ENCODE peak calls at places on chromosomes 4 and X, in seven cellular contexts. K is neuronal stem cell, D is H9, V is IMR-90, P is mesenchymal stem cell, W is trophoblast cell, Q is H1. H is an unnamed sample.

GRCh38 chr4:132015321-132015720 is 1133.8 kb upstream of the PCDH10 start:
- DNase-seq in K (no peak), D (no peak), V (no peak), P (no peak), W (no peak), Q (no peak), H (no peak)

GRCh38 chrX:75603833-75604232 is 81.0 kb upstream of the ZDHHC15 start:
- DNase-seq in K (no peak), D (no peak), V (peak), P (peak), W (peak), Q (no peak), H (peak)

GRCh38 chr4:87843936-87844335 is 11.2 kb downstream of the MEPE start:
- DNase-seq in K (no peak), D (no peak), V (peak), P (peak), W (peak), Q (no peak), H (no peak)

GRCh38 chrX:72041166-72041565 is 90.5 kb downstream of the RTL5 start:
- DNase-seq in K (no peak), D (no peak), V (no peak), P (no peak), W (no peak), Q (no peak), H (no peak)

GRCh38 chr4:10006604-10007435 is 14.5 kb downstream of the SLC2A9 start:
- DNase-seq in K (no peak), D (no peak), V (no peak), P (no peak), W (peak), Q (no peak), H (peak)

GRCh38 chr4:25970241-25970675 is 56.2 kb downstream of the SMIM20 start:
- DNase-seq in K (no peak), D (no peak), V (no peak), P (peak), W (peak), Q (no peak), H (peak)

GRCh38 chr4:147714575-147715401 is 17.1 kb upstream of the ARHGAP10 start:
- DNase-seq in K (no peak), D (no peak), V (peak), P (peak), W (peak), Q (no peak), H (peak)

GRCh38 chrX:14718403-14718802 is 154.5 kb downstream of the FANCB start:
- DNase-seq in K (no peak), D (no peak), V (peak), P (no peak), W (no peak), Q (no peak), H (no peak)

GRCh38 chr4:169640261-169640880 is 20.0 kb downstream of the CLCN3 start:
- DNase-seq in K (no peak), D (no peak), V (peak), P (peak), W (no peak), Q (no peak), H (no peak)

GRCh38 chr4:74112399-74113090 is 13.6 kb upstream of the CXCL2 start:
- DNase-seq in K (no peak), D (no peak), V (peak), P (peak), W (no peak), Q (no peak), H (no peak)

GRCh38 chr4:92307156-92307555 is 3.4 kb downstream of the GRID2 start:
- DNase-seq in K (no peak), D (no peak), V (no peak), P (no peak), W (no peak), Q (no peak), H (no peak)

GRCh38 chr4:27638163-27638915 is 777.7 kb downstream of the STIM2 start:
- DNase-seq in K (no peak), D (no peak), V (no peak), P (no peak), W (no peak), Q (no peak), H (peak)

GRCh38 chr4:148112231-148112982 is 329.8 kb downstream of the NR3C2 start:
- DNase-seq in K (no peak), D (no peak), V (peak), P (peak), W (no peak), Q (no peak), H (peak)

GRCh38 chr4:3067473-3068001 is 6.8 kb downstream of the HTT-AS start:
- DNase-seq in K (no peak), D (no peak), V (no peak), P (no peak), W (no peak), Q (no peak), H (no peak)

GRCh38 chrX:57453901-57454300 is 137.9 kb upstream of the ZXDB start:
- DNase-seq in K (no peak), D (peak), V (peak), P (no peak), W (peak), Q (no peak), H (peak)

GRCh38 chrX:119251381-119251780 is 15.3 kb downstream of the PGRMC1 start:
- DNase-seq in K (no peak), D (no peak), V (no peak), P (no peak), W (no peak), Q (no peak), H (no peak)

GRCh38 chr4:151992755-151993154 is 231.9 kb upstream of the GATB start:
- DNase-seq in K (no peak), D (no peak), V (no peak), P (no peak), W (no peak), Q (no peak), H (peak)

GRCh38 chr4:151992301-151992700 is 231.5 kb upstream of the GATB start:
- DNase-seq in K (no peak), D (no peak), V (no peak), P (no peak), W (no peak), Q (no peak), H (no peak)

GRCh38 chr4:151991884-151992166 is 231.0 kb upstream of the GATB start:
- DNase-seq in K (no peak), D (no peak), V (no peak), P (no peak), W (no peak), Q (no peak), H (no peak)

GRCh38 chr4:151993521-151993920 is 232.7 kb upstream of the GATB start:
- DNase-seq in K (no peak), D (no peak), V (no peak), P (peak), W (no peak), Q (no peak), H (no peak)

DNA sequence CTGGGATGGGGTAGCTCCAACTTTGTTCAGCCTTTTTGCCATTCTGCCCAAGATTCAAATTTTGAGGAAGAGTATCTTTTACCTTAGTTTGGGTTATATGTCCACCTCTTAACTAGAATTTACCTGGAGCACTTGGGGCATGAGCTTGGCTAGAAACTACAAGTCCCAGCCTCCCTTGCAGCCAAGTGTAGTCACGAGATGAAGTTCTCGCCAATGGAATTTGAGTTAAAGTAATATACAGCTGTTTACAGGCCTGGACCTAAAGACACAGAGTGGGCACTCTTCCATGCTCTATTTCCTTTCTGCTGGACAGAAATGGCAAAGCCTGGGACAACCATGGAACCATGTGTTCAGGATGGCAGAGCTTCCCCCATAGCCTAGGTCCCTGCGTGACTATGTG is 233.6 kb upstream of the GATB start:
- DNase-seq in K (no peak), D (no peak), V (no peak), P (no peak), W (no peak), Q (no peak), H (no peak)
- H2BK120ac ChIP-seq in K (no peak), D (no peak), V (no peak), P (no peak), W (no peak), Q (no peak), H (no peak)

DNA sequence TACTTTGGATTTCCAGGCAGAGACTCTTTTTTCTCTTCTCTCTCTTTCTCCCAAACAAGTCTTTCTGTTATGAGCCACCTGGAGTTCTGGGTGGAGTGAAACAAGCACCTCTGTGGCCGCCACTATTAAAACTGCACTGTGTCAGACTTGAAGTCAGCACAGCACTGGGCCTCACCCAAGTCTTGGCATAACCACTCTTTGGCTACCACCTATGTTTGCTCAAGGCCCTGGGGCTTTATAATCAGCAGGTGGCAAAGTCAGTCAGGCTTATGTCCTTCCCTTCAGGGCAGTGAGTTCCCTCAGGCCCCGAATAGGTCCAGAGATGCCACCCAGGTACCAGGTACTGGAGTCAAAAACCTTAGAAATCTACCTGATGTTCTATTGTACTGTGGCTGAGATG is 52.4 kb downstream of the ITIH6 start:
- DNase-seq in K (no peak), D (no peak), V (no peak), P (no peak), W (no peak), Q (no peak), H (no peak)
- H2AK5ac ChIP-seq in K (no peak), D (no peak), V (no peak), P (no peak), W (no peak), Q (no peak), H (no peak)

DNA sequence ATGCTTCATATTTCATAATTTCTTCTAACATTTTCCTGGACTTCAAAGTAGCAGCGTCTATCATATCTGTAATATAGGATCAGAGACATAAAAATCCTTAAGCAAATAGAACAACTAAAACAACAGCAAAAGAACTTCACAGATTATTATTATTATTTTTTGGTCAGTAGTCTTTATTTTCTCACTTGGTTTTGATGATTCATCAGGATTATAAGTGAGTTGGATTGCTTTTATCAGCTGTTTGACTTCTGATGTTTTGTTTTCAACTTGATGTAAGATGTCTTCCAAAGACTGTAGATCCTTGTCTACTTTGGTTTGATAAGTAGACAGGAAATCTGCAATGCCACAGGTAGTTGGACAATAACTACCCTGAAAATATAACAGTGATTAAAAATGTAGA is 623 bp downstream of the FGG start:
- DNase-seq in K (no peak), D (no peak), V (no peak), P (no peak), W (no peak), Q (no peak), H (no peak)
- H4K8ac ChIP-seq in K (no peak), D (no peak), V (no peak), P (no peak), W (no peak), Q (no peak), H (no peak)

GRCh38 chr4:95835672-95836071 is 4.2 kb upstream of the PDHA2 start:
- DNase-seq in K (peak), D (peak), V (no peak), P (peak), W (peak), Q (no peak), H (peak)
- H2BK120ac ChIP-seq in K (no peak), D (no peak), V (no peak), P (no peak), W (no peak), Q (no peak), H (no peak)

GRCh38 chrX:9609987-9610386 is 145.1 kb downstream of the TBL1X start:
- DNase-seq in K (no peak), D (no peak), V (no peak), P (no peak), W (no peak), Q (no peak), H (no peak)

GRCh38 chrX:9605484-9605883 is 140.6 kb downstream of the TBL1X start:
- DNase-seq in K (no peak), D (no peak), V (no peak), P (no peak), W (no peak), Q (no peak), H (no peak)

GRCh38 chrX:9604111-9604907 is 139.5 kb downstream of the TBL1X start:
- DNase-seq in K (no peak), D (no peak), V (no peak), P (no peak), W (no peak), Q (no peak), H (no peak)

GRCh38 chrX:9606971-9607370 is 142.1 kb downstream of the TBL1X start:
- DNase-seq in K (no peak), D (no peak), V (no peak), P (no peak), W (no peak), Q (no peak), H (no peak)

GRCh38 chrX:9604908-9605306 is 140.0 kb downstream of the TBL1X start:
- DNase-seq in K (no peak), D (no peak), V (no peak), P (no peak), W (no peak), Q (no peak), H (no peak)
- H2AK5ac ChIP-seq in K (no peak), D (no peak), V (no peak), P (peak), W (no peak), Q (no peak), H (no peak)

DNA sequence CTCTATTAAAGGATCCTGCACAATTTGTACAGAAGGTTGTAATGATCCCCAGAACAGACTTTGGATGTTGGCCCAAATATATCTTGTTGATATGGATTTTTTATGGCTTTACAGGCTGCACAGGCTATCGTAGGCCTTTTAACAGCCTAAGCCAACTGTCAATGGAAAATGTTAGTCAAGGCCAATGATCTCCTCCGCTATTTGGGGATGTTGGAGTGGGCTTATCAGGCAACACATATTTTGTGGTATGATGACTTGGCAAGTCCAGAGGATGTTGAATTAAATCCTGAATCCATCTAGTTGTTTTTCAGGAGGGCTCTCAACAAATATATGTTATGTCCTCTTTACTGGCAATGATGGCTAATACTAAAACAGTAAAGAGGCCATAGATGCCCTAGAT is 42.1 kb downstream of the ZCCHC13 start:
- DNase-seq in K (no peak), D (no peak), V (no peak), P (no peak), W (no peak), Q (no peak), H (no peak)
- H4K8ac ChIP-seq in K (no peak), D (no peak), V (no peak), P (no peak), W (no peak), Q (no peak), H (no peak)

GRCh38 chrX:103811858-103812257 is 20.2 kb downstream of the RAB9B start:
- DNase-seq in K (no peak), D (no peak), V (no peak), P (no peak), W (peak), Q (no peak), H (no peak)

GRCh38 chrX:103818844-103819243 is 13.2 kb downstream of the RAB9B start:
- DNase-seq in K (no peak), D (no peak), V (no peak), P (no peak), W (no peak), Q (no peak), H (no peak)

GRCh38 chrX:103817502-103817901 is 14.6 kb downstream of the RAB9B start:
- DNase-seq in K (peak), D (no peak), V (peak), P (peak), W (peak), Q (no peak), H (peak)
- H2BK120ac ChIP-seq in K (no peak), D (no peak), V (no peak), P (no peak), W (no peak), Q (no peak), H (no peak)

H was measured in mesendoderm.